ENCODE peak calls at places on chromosomes 1 and 21, in ten cellular contexts. B, V, P, E, W, T, J, A, C and I are unnamed samples.

GRCh38 chr1:22969224-22969829 is 3.3 kb downstream of the LACTBL1 start:
- DNase-seq in B (no peak), V (no peak), P (no peak), E (peak; percentile 89), W (no peak), T (peak; percentile 57), J (peak; percentile 76), A (no peak), C (peak; percentile 71), I (no peak)

GRCh38 chr1:74480068-74480467 is 32.3 kb downstream of the LRRC53 start:
- DNase-seq in B (no peak), V (no peak), P (no peak), E (no peak), W (no peak), T (no peak), J (no peak), A (no peak), C (no peak), I (no peak)

GRCh38 chr1:206117151-206117948 is at the start of gene AVPR1B:
- DNase-seq in B (no peak), V (no peak), P (no peak), E (peak; percentile 24), W (peak; percentile 74), T (peak; percentile 19), J (peak; percentile 18), A (peak; percentile 75), C (peak; percentile 41), I (no peak)

GRCh38 chr1:247054992-247055415 is 23.6 kb downstream of the ZNF670 start:
- DNase-seq in B (no peak), V (no peak), P (no peak), E (peak; percentile 71), W (no peak), T (peak; percentile 57), J (peak; percentile 8), A (no peak), C (no peak), I (no peak)

GRCh38 chr21:45559216-45560105 is 17.2 kb upstream of the SLC19A1 start:
- DNase-seq in B (no peak), V (no peak), P (no peak), E (no peak), W (peak; percentile 29), T (no peak), J (no peak), A (no peak), C (no peak), I (no peak)

GRCh38 chr1:30930631-30931173 is 22.1 kb upstream of the SDC3 start:
- DNase-seq in B (no peak), V (no peak), P (no peak), E (no peak), W (no peak), T (no peak), J (no peak), A (no peak), C (no peak), I (no peak)

GRCh38 chr1:153389394-153389793 is 1.5 kb downstream of the S100A8 start:
- DNase-seq in B (no peak), V (no peak), P (no peak), E (no peak), W (no peak), T (no peak), J (no peak), A (no peak), C (no peak), I (no peak)

GRCh38 chr1:111843177-111843576 is 87.5 kb downstream of the DDX20 start:
- DNase-seq in B (no peak), V (no peak), P (no peak), E (no peak), W (no peak), T (no peak), J (no peak), A (no peak), C (no peak), I (no peak)

GRCh38 chr1:219031821-219032220 is 141.9 kb upstream of the LYPLAL1 start:
- DNase-seq in B (no peak), V (no peak), P (no peak), E (no peak), W (no peak), T (no peak), J (no peak), A (no peak), C (peak; percentile 64), I (no peak)

GRCh38 chr1:212203611-212204010 is 81.6 kb upstream of the PPP2R5A start:
- DNase-seq in B (no peak), V (no peak), P (no peak), E (peak; percentile 26), W (no peak), T (no peak), J (no peak), A (no peak), C (no peak), I (no peak)

GRCh38 chr1:95451904-95452303 is 217.9 kb downstream of the RWDD3 start:
- DNase-seq in B (no peak), V (no peak), P (no peak), E (no peak), W (no peak), T (no peak), J (no peak), A (no peak), C (no peak), I (no peak)

GRCh38 chr1:224051086-224051406 is 62.9 kb upstream of the FBXO28 start:
- DNase-seq in B (no peak), V (no peak), P (no peak), E (no peak), W (no peak), T (no peak), J (no peak), A (no peak), C (no peak), I (no peak)

GRCh38 chr1:185681034-185681633 is 53.1 kb upstream of the HMCN1 start:
- DNase-seq in B (peak; percentile 45), V (peak; percentile 21), P (no peak), E (peak; percentile 64), W (no peak), T (peak; percentile 14), J (peak; percentile 53), A (no peak), C (peak; percentile 68), I (peak; percentile 15)

GRCh38 chr1:7421471-7422075 is 349.5 kb upstream of the VAMP3 start:
- DNase-seq in B (no peak), V (no peak), P (no peak), E (no peak), W (no peak), T (no peak), J (no peak), A (no peak), C (no peak), I (no peak)

GRCh38 chr1:240946926-240947325 is 335.0 kb upstream of the GREM2 start:
- DNase-seq in B (no peak), V (no peak), P (peak; percentile 33), E (peak; percentile 52), W (no peak), T (peak; percentile 18), J (peak; percentile 53), A (no peak), C (peak; percentile 89), I (peak; percentile 25)

DNA sequence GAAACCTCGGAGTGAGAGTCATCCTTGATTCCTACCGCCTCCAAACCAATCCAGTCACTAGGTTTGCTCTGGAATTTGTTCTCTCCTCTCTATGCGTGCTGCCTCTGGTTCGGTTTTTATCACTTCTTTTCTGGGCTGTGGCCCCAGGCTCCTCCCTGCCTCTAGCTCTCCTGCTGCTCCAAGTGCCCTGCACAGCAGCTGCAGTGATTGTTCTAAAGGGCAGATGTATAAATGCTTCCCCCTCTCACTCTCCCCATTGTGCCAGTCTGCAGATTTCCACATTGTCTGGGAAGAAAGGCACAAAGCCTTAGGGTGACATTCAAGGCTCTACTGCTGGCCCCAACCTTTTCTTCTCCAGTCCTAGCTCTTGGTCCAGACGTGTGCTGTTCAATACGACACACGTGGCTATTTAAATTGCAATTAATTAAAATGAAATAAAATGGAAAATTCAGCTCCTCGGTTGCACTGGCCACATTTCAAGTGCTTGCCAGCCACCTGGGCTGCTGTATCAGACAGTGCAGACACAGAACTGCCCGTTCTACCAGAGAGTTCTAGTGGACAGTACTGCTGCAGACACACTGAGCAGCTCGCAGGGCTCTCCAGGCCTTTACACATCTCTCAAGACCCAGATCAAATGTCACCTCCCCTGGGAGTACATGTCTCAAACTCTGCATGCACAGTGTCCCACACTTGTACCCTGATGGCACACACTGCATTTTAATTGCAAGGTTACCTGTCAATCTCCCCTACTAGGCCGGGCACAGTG is 12.4 kb downstream of the TRIM62 start:
- DNase-seq in B (no peak), V (no peak), P (no peak), E (no peak), W (no peak), T (peak; percentile 40), J (no peak), A (no peak), C (no peak), I (no peak)
- H2AFZ ChIP-seq in B (no peak overlapping the region), V (no peak overlapping the region), P (no peak overlapping the region), E (no peak overlapping the region), W (no peak overlapping the region), T (no peak overlapping the region), J (no peak overlapping the region), A (no peak overlapping the region), C (no peak overlapping the region), I (no peak overlapping the region)

GRCh38 chr1:92184632-92185031 is 33.1 kb upstream of the C1orf146 start:
- DNase-seq in B (no peak), V (no peak), P (no peak), E (no peak), W (no peak), T (peak; percentile 87), J (peak; percentile 68), A (no peak), C (peak; percentile 50), I (no peak)
- H3K9ac ChIP-seq in B (no peak overlapping the region), V (no peak overlapping the region), P (no peak overlapping the region), E (no peak overlapping the region), W (no peak overlapping the region), T (no peak overlapping the region), J (no peak overlapping the region), A (no peak overlapping the region), C (no peak overlapping the region), I (no peak overlapping the region)

GRCh38 chr1:232179896-232180760 is 449.8 kb downstream of the SIPA1L2 start:
- DNase-seq in B (no peak), V (no peak), P (no peak), E (no peak), W (no peak), T (no peak), J (no peak), A (peak; percentile 49), C (no peak), I (no peak)
- H2AFZ ChIP-seq in B (no peak overlapping the region), V (no peak overlapping the region), P (no peak overlapping the region), E (no peak overlapping the region), W (no peak overlapping the region), T (no peak overlapping the region), J (no peak overlapping the region), A (no peak overlapping the region), C (no peak overlapping the region), I (no peak overlapping the region)

DNA sequence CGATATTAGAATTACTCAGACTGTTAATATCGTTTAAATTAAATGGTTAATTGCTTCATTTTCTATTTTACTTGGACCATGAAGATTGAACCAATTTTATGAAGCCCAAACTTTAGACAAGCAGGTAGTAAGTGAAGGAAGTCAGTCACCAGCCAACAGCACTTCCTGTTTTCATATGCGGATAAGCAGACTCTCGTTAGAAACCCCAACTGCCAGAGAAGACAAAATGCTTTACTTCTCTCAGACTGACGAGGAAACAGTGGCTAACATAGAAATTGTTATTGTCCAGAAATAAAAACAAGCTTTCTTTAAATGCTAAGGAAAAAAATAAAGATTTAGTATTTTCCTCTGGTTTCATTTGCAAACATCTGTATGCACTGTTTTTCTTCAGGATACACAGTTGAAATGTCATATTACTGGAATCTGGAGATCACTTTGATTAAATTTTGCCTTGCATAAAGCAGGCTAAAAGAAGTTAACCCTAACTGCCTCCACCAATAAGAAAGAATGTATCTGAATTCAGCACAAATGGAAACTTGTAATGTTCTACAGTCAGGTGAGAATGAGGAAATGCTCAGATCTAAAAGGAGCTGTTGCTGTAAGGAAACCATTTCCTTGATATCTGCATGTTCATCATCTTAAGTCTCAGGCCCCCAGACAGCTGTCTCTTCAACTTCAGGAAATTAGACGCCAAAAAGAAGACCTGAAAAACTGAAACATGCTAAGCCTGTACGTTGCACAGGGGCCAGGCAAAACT is 129.8 kb upstream of the SAMSN1 start:
- DNase-seq in B (no peak), V (peak; percentile 48), P (no peak), E (peak; percentile 30), W (no peak), T (no peak), J (no peak), A (no peak), C (no peak), I (peak; percentile 68)
- H3K9ac ChIP-seq in B (no peak overlapping the region), V (peak overlapping the region; percentile 40), P (peak overlapping the region; percentile 63), E (no peak overlapping the region), W (no peak overlapping the region), T (no peak overlapping the region), J (no peak overlapping the region), A (no peak overlapping the region), C (no peak overlapping the region), I (peak overlapping the region; percentile 67)